ENCODE peak calls at places on chromosomes 3 and 15, in eight cellular contexts. M is breast epithelium; N is activated CD4-positive, alpha-beta T cell treated with anti-CD3 and anti-CD28 coated beads, Interleukin-2, amount 50 U/mL, for 1 hour; Y is A172; V is AG09309; Z is posterior cingulate gyrus; X is NCI-H748 treated with DMSO at 0.1 percent for 48 hours; I is NCI-H2081. U is an unnamed sample.

GRCh38 chr15:49900036-49900435 is 219.0 kb downstream of the ATP8B4 start:
- DNase-seq in M (no peak), N (no peak), Y (no peak), V (no peak), Z (no peak), X (no peak), I (no peak), U (no peak)

GRCh38 chr3:32109256-32109655 is 2.8 kb downstream of the GPD1L start:
- DNase-seq in M (peak; percentile 81), N (no peak), Y (no peak), V (peak; percentile 11), Z (peak; percentile 48), X (no peak), I (no peak), U (no peak)

GRCh38 chr15:47066386-47066785 is 650.9 kb upstream of the SEMA6D start:
- DNase-seq in M (no peak), N (no peak), Y (no peak), V (no peak), Z (no peak), X (no peak), I (no peak), U (no peak)

GRCh38 chr3:178300441-178300959 is 235.7 kb upstream of the KCNMB2 start:
- DNase-seq in M (no peak), N (no peak), Y (no peak), V (no peak), Z (no peak), X (no peak), I (no peak), U (no peak)

GRCh38 chr15:44264148-44264547 is 24.4 kb upstream of the GOLM2 start:
- DNase-seq in M (no peak), N (no peak), Y (no peak), V (no peak), Z (no peak), X (no peak), I (no peak), U (no peak)

GRCh38 chr3:14358426-14359211 is 43.8 kb upstream of the SLC6A6 start:
- DNase-seq in M (peak; percentile 76), N (no peak), Y (no peak), V (peak; percentile 27), Z (no peak), X (peak; percentile 6), I (peak; percentile 15), U (peak; percentile 30)

GRCh38 chr3:162390891-162391290 is 894.3 kb downstream of the OTOL1 start:
- DNase-seq in M (no peak), N (no peak), Y (peak; percentile 84), V (no peak), Z (no peak), X (no peak), I (no peak), U (no peak)

GRCh38 chr3:192408721-192409151 is 318.6 kb downstream of the FGF12 start:
- DNase-seq in M (no peak), N (no peak), Y (no peak), V (no peak), Z (no peak), X (no peak), I (no peak), U (no peak)

GRCh38 chr3:122498152-122498551 is 16.6 kb downstream of the KPNA1 start:
- DNase-seq in M (no peak), N (no peak), Y (no peak), V (no peak), Z (no peak), X (no peak), I (no peak), U (peak; percentile 5)

GRCh38 chr15:74038707-74039655 is 43.4 kb downstream of the GOLGA6A start:
- DNase-seq in M (no peak), N (no peak), Y (peak; percentile 58), V (no peak), Z (no peak), X (no peak), I (no peak), U (no peak)

GRCh38 chr15:60854858-60855568 is 374.1 kb downstream of the RORA start:
- DNase-seq in M (no peak), N (no peak), Y (no peak), V (no peak), Z (no peak), X (no peak), I (no peak), U (no peak)

GRCh38 chr15:90232941-90233700 is 620 bp downstream of the CIB1 start:
- DNase-seq in M (peak; percentile 70), N (peak; percentile 37), Y (peak; percentile 51), V (no peak), Z (peak; percentile 29), X (no peak), I (peak; percentile 15), U (peak; percentile 34)